ENCODE peak calls at places on chromosomes 11 and 22, in six cellular contexts. One of them, this sample, is unnamed.

GRCh38 chr22:38258895-38259294 is 13.9 kb downstream of the TMEM184B start:
- DNase-seq in activated T-cell treated with anti-CD3 and anti-CD28 coated beads, Interleukin-2, amount 50 U/mL, for 72 hours: no peak
- DNase-seq in nephron progenitor cell: no peak
- DNase-seq in coronary artery: peak
- DNase-seq in amniotic stem cell: no peak
- DNase-seq in activated naive CD4-positive, alpha-beta T cell treated with anti-CD3 and anti-CD28 coated beads for 36 hours: no peak
- DNase-seq in this sample: no peak

GRCh38 chr11:85682330-85683305 is 3.4 kb downstream of the CCDC89 start:
- DNase-seq in activated naive CD4-positive, alpha-beta T cell treated with anti-CD3 and anti-CD28 coated beads for 36 hours: peak
- DNase-seq in coronary artery: no peak
- DNase-seq in activated T-cell treated with anti-CD3 and anti-CD28 coated beads, Interleukin-2, amount 50 U/mL, for 72 hours: peak
- DNase-seq in nephron progenitor cell: no peak
- DNase-seq in amniotic stem cell: no peak
- DNase-seq in this sample: peak

GRCh38 chr11:108886608-108887007 is 221.7 kb downstream of the DDX10 start:
- DNase-seq in activated T-cell treated with anti-CD3 and anti-CD28 coated beads, Interleukin-2, amount 50 U/mL, for 72 hours: no peak
- DNase-seq in nephron progenitor cell: no peak
- DNase-seq in amniotic stem cell: no peak
- DNase-seq in coronary artery: no peak
- DNase-seq in activated naive CD4-positive, alpha-beta T cell treated with anti-CD3 and anti-CD28 coated beads for 36 hours: no peak
- DNase-seq in this sample: no peak

GRCh38 chr11:115391162-115391561 is 113.1 kb downstream of the CADM1 start:
- DNase-seq in activated naive CD4-positive, alpha-beta T cell treated with anti-CD3 and anti-CD28 coated beads for 36 hours: no peak
- DNase-seq in coronary artery: no peak
- DNase-seq in activated T-cell treated with anti-CD3 and anti-CD28 coated beads, Interleukin-2, amount 50 U/mL, for 72 hours: no peak
- DNase-seq in amniotic stem cell: no peak
- DNase-seq in nephron progenitor cell: no peak
- DNase-seq in this sample: no peak

GRCh38 chr11:46121328-46121723 is at the start of gene PHF21A:
- DNase-seq in activated T-cell treated with anti-CD3 and anti-CD28 coated beads, Interleukin-2, amount 50 U/mL, for 72 hours: peak
- DNase-seq in amniotic stem cell: peak
- DNase-seq in coronary artery: peak
- DNase-seq in activated naive CD4-positive, alpha-beta T cell treated with anti-CD3 and anti-CD28 coated beads for 36 hours: peak
- DNase-seq in nephron progenitor cell: peak
- DNase-seq in this sample: peak

GRCh38 chr22:21636629-21637218 is 4.2 kb downstream of the CCDC116 start:
- DNase-seq in activated naive CD4-positive, alpha-beta T cell treated with anti-CD3 and anti-CD28 coated beads for 36 hours: no peak
- DNase-seq in coronary artery: no peak
- DNase-seq in amniotic stem cell: no peak
- DNase-seq in activated T-cell treated with anti-CD3 and anti-CD28 coated beads, Interleukin-2, amount 50 U/mL, for 72 hours: no peak
- DNase-seq in nephron progenitor cell: no peak
- DNase-seq in this sample: no peak

GRCh38 chr11:8080674-8081590 is at the start of gene TUB:
- DNase-seq in amniotic stem cell: no peak
- DNase-seq in activated T-cell treated with anti-CD3 and anti-CD28 coated beads, Interleukin-2, amount 50 U/mL, for 72 hours: no peak
- DNase-seq in nephron progenitor cell: peak
- DNase-seq in activated naive CD4-positive, alpha-beta T cell treated with anti-CD3 and anti-CD28 coated beads for 36 hours: peak
- DNase-seq in coronary artery: no peak
- DNase-seq in this sample: peak

GRCh38 chr11:63768232-63769043 is at the start of gene ZFTA:
- DNase-seq in nephron progenitor cell: peak
- DNase-seq in activated naive CD4-positive, alpha-beta T cell treated with anti-CD3 and anti-CD28 coated beads for 36 hours: peak
- DNase-seq in amniotic stem cell: no peak
- DNase-seq in activated T-cell treated with anti-CD3 and anti-CD28 coated beads, Interleukin-2, amount 50 U/mL, for 72 hours: peak
- DNase-seq in coronary artery: no peak
- DNase-seq in this sample: peak

This sample was measured in GM13977.